ENCODE peak calls at places on chromosomes 6 and 20, in nine cellular contexts. I, D, O, N, Q, H, K, A and C are unnamed samples. For H3K4me1, the result is how much of the 10 kb centered on the place peaks cover.

GRCh38 chr20:36045373-36045714 is 77.0 kb downstream of the CNBD2 start:
- DNase-seq in I (no peak), D (no peak), O (no peak), N (no peak), Q (no peak), H (no peak), K (no peak), A (no peak), C (no peak)

GRCh38 chr6:44339301-44339700 is 3.1 kb upstream of the SPATS1 start:
- DNase-seq in I (no peak), D (no peak), O (no peak), N (no peak), Q (no peak), H (no peak), K (no peak), A (no peak), C (no peak)

GRCh38 chr6:158817298-158818007 is 1.7 kb downstream of the EZR start:
- DNase-seq in I (no peak), D (no peak), O (peak), N (no peak), Q (no peak), H (peak), K (no peak), A (peak), C (peak)

GRCh38 chr6:45900808-45901752 is 114.6 kb downstream of the CLIC5 start:
- DNase-seq in I (peak), D (no peak), O (peak), N (no peak), Q (no peak), H (no peak), K (no peak), A (peak), C (peak)

GRCh38 chr6:4564746-4565145 is 211.5 kb upstream of the CDYL start:
- DNase-seq in I (no peak), D (no peak), O (no peak), N (no peak), Q (no peak), H (no peak), K (no peak), A (no peak), C (peak)

GRCh38 chr6:146770965-146771735 is 172.4 kb downstream of the ADGB start:
- DNase-seq in I (peak), D (peak), O (no peak), N (no peak), Q (no peak), H (peak), K (no peak), A (no peak), C (no peak)

GRCh38 chr6:33661118-33661838 is 40.2 kb downstream of the ITPR3 start:
- DNase-seq in I (no peak), D (no peak), O (no peak), N (no peak), Q (no peak), H (no peak), K (no peak), A (no peak), C (no peak)

GRCh38 chr20:31758521-31758920 is 19.4 kb downstream of the TPX2 start:
- DNase-seq in I (no peak), D (no peak), O (no peak), N (no peak), Q (no peak), H (no peak), K (no peak), A (no peak), C (peak)

GRCh38 chr6:125300992-125301434 is 754 bp downstream of the HDDC2 start:
- DNase-seq in I (peak), D (no peak), O (peak), N (no peak), Q (no peak), H (no peak), K (no peak), A (peak), C (no peak)

GRCh38 chr20:2006452-2007381 is 12.9 kb upstream of the PDYN start:
- DNase-seq in I (peak), D (peak), O (peak), N (peak), Q (no peak), H (no peak), K (peak), A (peak), C (peak)

GRCh38 chr6:2109796-2110195 is 135.6 kb downstream of the GMDS start:
- DNase-seq in I (no peak), D (no peak), O (no peak), N (no peak), Q (no peak), H (no peak), K (no peak), A (no peak), C (no peak)

GRCh38 chr20:51494241-51495110 is 48.0 kb downstream of the NFATC2 start:
- DNase-seq in I (no peak), D (peak), O (no peak), N (no peak), Q (no peak), H (no peak), K (no peak), A (no peak), C (no peak)

GRCh38 chr6:137517404-137517803 is 23.2 kb upstream of the OLIG3 start:
- DNase-seq in I (no peak), D (no peak), O (no peak), N (no peak), Q (no peak), H (no peak), K (no peak), A (no peak), C (no peak)

GRCh38 chr6:30463651-30464618 is 25.4 kb upstream of the HLA-E start:
- DNase-seq in I (peak), D (peak), O (no peak), N (peak), Q (no peak), H (peak), K (no peak), A (no peak), C (peak)

GRCh38 chr20:8190043-8190880 is 58.2 kb downstream of the PLCB1 start:
- DNase-seq in I (no peak), D (no peak), O (no peak), N (no peak), Q (no peak), H (no peak), K (no peak), A (no peak), C (no peak)

GRCh38 chr6:74969591-74970267 is 236.1 kb downstream of the COL12A1 start:
- DNase-seq in I (no peak), D (no peak), O (no peak), N (no peak), Q (no peak), H (no peak), K (no peak), A (no peak), C (peak)

GRCh38 chr20:59095140-59095539 is 52.6 kb upstream of the PRELID3B start:
- DNase-seq in I (no peak), D (no peak), O (no peak), N (no peak), Q (no peak), H (no peak), K (no peak), A (no peak), C (peak)

GRCh38 chr20:44541957-44542356 is 20.1 kb upstream of the SERINC3 start:
- DNase-seq in I (peak), D (no peak), O (no peak), N (no peak), Q (no peak), H (no peak), K (no peak), A (no peak), C (no peak)

GRCh38 chr20:22690000-22690399 is 105.6 kb upstream of the FOXA2 start:
- DNase-seq in I (no peak), D (no peak), O (no peak), N (no peak), Q (no peak), H (no peak), K (no peak), A (no peak), C (no peak)

GRCh38 chr6:158170656-158171081 is 2.5 kb downstream of the GTF2H5 start:
- DNase-seq in I (peak), D (no peak), O (peak), N (no peak), Q (no peak), H (no peak), K (no peak), A (peak), C (peak)

GRCh38 chr20:20235681-20236080 is 132.2 kb upstream of the INSM1 start:
- DNase-seq in I (no peak), D (no peak), O (no peak), N (no peak), Q (no peak), H (no peak), K (no peak), A (no peak), C (no peak)

GRCh38 chr20:22663528-22664025 is 79.2 kb upstream of the FOXA2 start:
- DNase-seq in I (no peak), D (no peak), O (no peak), N (no peak), Q (no peak), H (no peak), K (no peak), A (peak), C (no peak)

GRCh38 chr6:101509556-101509955 is 116.0 kb downstream of the GRIK2 start:
- DNase-seq in I (no peak), D (no peak), O (peak), N (no peak), Q (no peak), H (no peak), K (no peak), A (no peak), C (no peak)

GRCh38 chr6:62400521-62401259 is 114.7 kb upstream of the KHDRBS2 start:
- DNase-seq in I (no peak), D (no peak), O (no peak), N (no peak), Q (no peak), H (no peak), K (no peak), A (peak), C (no peak)

GRCh38 chr20:64079273-64080012 is at the start of gene RGS19:
- DNase-seq in I (peak), D (peak), O (peak), N (peak), Q (no peak), H (peak), K (no peak), A (peak), C (peak)

GRCh38 chr20:58071500-58071804 is 157.0 kb downstream of the ANKRD60 start:
- DNase-seq in I (no peak), D (no peak), O (no peak), N (no peak), Q (peak), H (no peak), K (no peak), A (no peak), C (no peak)

GRCh38 chr6:30763618-30764489 is 19.5 kb upstream of the IER3 start:
- DNase-seq in I (peak), D (no peak), O (peak), N (peak), Q (no peak), H (no peak), K (no peak), A (peak), C (peak)

DNA sequence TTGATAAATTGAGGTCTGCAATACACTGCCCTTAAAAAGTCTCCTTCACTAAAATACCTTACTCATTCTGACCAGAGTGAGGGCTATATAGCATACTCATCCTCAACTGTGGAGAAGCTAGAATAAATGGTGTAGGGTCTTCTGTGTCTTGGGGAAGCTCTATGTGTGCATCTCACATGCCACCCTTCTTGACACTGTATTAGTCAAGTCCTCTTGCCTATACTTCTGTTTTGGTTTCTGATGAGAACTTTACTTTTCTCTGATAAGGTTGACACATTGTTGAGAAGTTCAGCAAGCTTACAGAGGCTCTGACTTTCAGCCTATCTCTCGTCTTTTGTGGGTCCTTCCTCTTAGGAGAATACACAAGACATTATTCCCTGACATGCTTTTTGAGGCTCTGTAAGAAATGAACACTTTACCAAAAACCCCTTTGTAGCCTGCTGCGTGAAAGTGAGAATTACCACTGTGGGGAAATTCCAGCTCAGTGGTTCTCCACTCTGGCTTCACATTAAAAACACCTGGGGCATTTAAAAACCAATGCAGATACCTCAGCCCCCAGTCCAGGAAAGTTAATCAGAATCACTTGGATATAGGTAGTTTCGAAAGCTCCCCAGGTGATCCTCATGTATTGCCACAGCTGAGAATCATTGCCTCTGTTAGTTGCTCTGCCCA is 372.1 kb upstream of the HS3ST5 start:
- DNase-seq in I (no peak), D (no peak), O (no peak), N (no peak), Q (no peak), H (no peak), K (no peak), A (no peak), C (no peak)
- H3K4me3 ChIP-seq in I (no peak), D (no peak), O (no peak), N (no peak), Q (no peak), H (no peak), K (no peak), A (no peak), C (no peak)

GRCh38 chr6:105593805-105594231 is 190.9 kb upstream of the PREP start:
- DNase-seq in I (no peak), D (no peak), O (peak), N (no peak), Q (no peak), H (no peak), K (no peak), A (no peak), C (no peak)
- H3K4me1 ChIP-seq in I (under half), D (under half), O (under half), N (under half), Q (under half), H (under half), K (under half), A (under half), C (under half)

GRCh38 chr6:91606148-91606901 is 1019.5 kb upstream of the MAP3K7 start:
- DNase-seq in I (no peak), D (no peak), O (no peak), N (no peak), Q (no peak), H (no peak), K (no peak), A (no peak), C (no peak)

GRCh38 chr6:91608428-91608827 is 1021.6 kb upstream of the MAP3K7 start:
- DNase-seq in I (no peak), D (no peak), O (no peak), N (no peak), Q (no peak), H (no peak), K (no peak), A (no peak), C (no peak)

GRCh38 chr6:91613481-91613880 is 1026.6 kb upstream of the MAP3K7 start:
- DNase-seq in I (no peak), D (no peak), O (no peak), N (no peak), Q (no peak), H (no peak), K (no peak), A (no peak), C (no peak)

GRCh38 chr6:91611190-91611589 is 1024.3 kb upstream of the MAP3K7 start:
- DNase-seq in I (no peak), D (no peak), O (no peak), N (no peak), Q (no peak), H (no peak), K (no peak), A (no peak), C (no peak)
- H3K4me3 ChIP-seq in I (no peak), D (no peak), O (no peak), N (no peak), Q (no peak), H (no peak), K (no peak), A (no peak), C (no peak)

DNA sequence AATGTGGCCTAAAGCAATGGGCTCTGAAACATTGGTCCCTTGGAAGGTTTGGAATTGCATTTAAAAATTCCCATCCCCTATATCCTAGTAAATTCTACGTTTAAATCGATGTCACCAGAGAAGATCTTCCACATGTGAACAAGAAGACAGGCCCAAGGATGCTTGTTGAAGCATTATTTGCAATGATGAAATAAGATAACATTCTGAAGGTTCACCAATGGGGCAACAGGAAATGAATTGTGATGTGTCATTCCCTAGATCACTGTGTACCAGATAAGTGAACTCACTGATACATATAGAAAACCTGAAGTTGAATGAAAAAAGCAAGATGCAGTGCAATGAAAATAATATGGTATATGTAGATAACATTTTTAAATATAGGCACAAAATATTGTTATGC is 464.3 kb upstream of the BTBD3 start:
- DNase-seq in I (peak), D (no peak), O (peak), N (peak), Q (no peak), H (no peak), K (peak), A (no peak), C (no peak)
- H3K4me1 ChIP-seq in I (under half), D (under half), O (under half), N (half or more), Q (under half), H (under half), K (under half), A (under half), C (under half)

GRCh38 chr6:131844243-131844841 is 36.5 kb downstream of the ENPP1 start:
- DNase-seq in I (peak), D (no peak), O (peak), N (no peak), Q (no peak), H (no peak), K (peak), A (no peak), C (no peak)

GRCh38 chr6:131846023-131846663 is 38.3 kb downstream of the ENPP1 start:
- DNase-seq in I (no peak), D (no peak), O (no peak), N (no peak), Q (no peak), H (no peak), K (no peak), A (no peak), C (no peak)

GRCh38 chr6:131843768-131844167 is 35.9 kb downstream of the ENPP1 start:
- DNase-seq in I (no peak), D (no peak), O (no peak), N (no peak), Q (no peak), H (no peak), K (no peak), A (no peak), C (no peak)

GRCh38 chr6:131849799-131850198 is 42.0 kb downstream of the ENPP1 start:
- DNase-seq in I (no peak), D (no peak), O (no peak), N (no peak), Q (no peak), H (no peak), K (no peak), A (no peak), C (no peak)

GRCh38 chr6:131846905-131847304 is 39.1 kb downstream of the ENPP1 start:
- DNase-seq in I (no peak), D (no peak), O (no peak), N (no peak), Q (no peak), H (no peak), K (no peak), A (no peak), C (no peak)
- H3K4me3 ChIP-seq in I (no peak), D (no peak), O (no peak), N (no peak), Q (no peak), H (no peak), K (no peak), A (no peak), C (no peak)

DNA sequence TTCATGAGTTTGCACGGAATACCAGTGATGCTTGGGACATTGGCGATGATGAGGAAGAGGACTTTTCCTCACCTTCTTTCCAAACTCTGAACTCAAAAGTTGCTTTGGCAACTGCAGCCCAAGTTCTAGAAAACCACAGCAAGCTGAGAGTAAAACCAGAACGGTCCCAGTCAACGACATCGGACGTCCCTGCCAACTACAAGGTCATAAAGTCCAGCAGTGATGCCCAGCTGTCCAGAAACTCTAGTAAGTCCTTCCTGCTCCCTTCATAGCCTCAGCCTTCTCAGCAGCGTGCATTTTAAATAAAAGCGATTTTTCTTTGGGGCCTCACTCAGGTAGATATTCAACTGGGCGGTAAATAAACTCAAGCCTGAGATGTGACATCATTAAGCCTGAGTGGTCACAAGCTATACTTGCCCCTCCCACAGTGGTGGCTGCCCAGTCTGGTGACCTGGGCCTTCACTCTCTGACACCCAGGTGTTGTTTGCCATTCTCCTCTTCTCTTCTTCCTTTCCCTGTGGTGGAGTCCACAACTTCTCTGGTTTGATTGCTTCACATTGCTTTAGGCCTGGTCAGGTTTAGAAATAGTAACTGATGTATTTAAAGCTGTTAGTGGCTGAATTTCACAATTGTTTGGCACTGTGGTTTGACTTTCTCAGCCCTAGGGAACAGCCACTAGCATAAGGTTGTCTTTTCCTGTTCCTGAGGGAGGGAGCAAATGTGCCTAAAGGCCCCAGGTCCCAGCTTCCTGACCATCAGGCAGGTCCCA is 21.6 kb upstream of the TMEM217 start:
- DNase-seq in I (peak), D (no peak), O (peak), N (no peak), Q (no peak), H (no peak), K (no peak), A (no peak), C (no peak)
- H3K4me1 ChIP-seq in I (under half), D (under half), O (under half), N (under half), Q (under half), H (under half), K (under half), A (under half), C (under half)